ENCODE peak calls at places on chromosomes 7 and 10, in eight cellular contexts. V, C, Y, R, M, E, U and L are unnamed samples.

GRCh38 chr7:105877736-105878135 is 1.3 kb upstream of the ATXN7L1 start:
- DNase-seq in V (no peak), C (no peak), Y (no peak), R (no peak), M (no peak), E (no peak), U (peak), L (no peak)

GRCh38 chr7:115099906-115100305 is 178.0 kb downstream of the MDFIC start:
- DNase-seq in V (peak), C (peak), Y (no peak), R (no peak), M (no peak), E (no peak), U (peak), L (no peak)

GRCh38 chr10:31770307-31770902 is 158.2 kb downstream of the ARHGAP12 start:
- DNase-seq in V (peak), C (no peak), Y (peak), R (no peak), M (peak), E (no peak), U (no peak), L (peak)

GRCh38 chr10:44801383-44802327 is 109.5 kb upstream of the TMEM72 start:
- DNase-seq in V (peak), C (peak), Y (peak), R (no peak), M (no peak), E (no peak), U (peak), L (peak)

GRCh38 chr10:81920213-81920829 is 45.3 kb downstream of the NRG3 start:
- DNase-seq in V (no peak), C (peak), Y (no peak), R (no peak), M (no peak), E (no peak), U (no peak), L (no peak)

GRCh38 chr10:93591065-93591808 is 9.8 kb downstream of the RBP4 start:
- DNase-seq in V (no peak), C (no peak), Y (peak), R (no peak), M (no peak), E (no peak), U (no peak), L (peak)

GRCh38 chr10:59064759-59065498 is 111.5 kb upstream of the PHYHIPL start:
- DNase-seq in V (no peak), C (no peak), Y (no peak), R (no peak), M (no peak), E (no peak), U (no peak), L (no peak)

GRCh38 chr7:49866076-49866735 is 92.8 kb downstream of the VWC2 start:
- DNase-seq in V (no peak), C (no peak), Y (no peak), R (no peak), M (no peak), E (no peak), U (no peak), L (no peak)

GRCh38 chr10:69333205-69333604 is 54.9 kb downstream of the HK1 start:
- DNase-seq in V (no peak), C (no peak), Y (peak), R (no peak), M (no peak), E (no peak), U (peak), L (no peak)

GRCh38 chr7:39952791-39953190 is 2.7 kb downstream of the CDK13 start:
- DNase-seq in V (no peak), C (no peak), Y (no peak), R (no peak), M (no peak), E (no peak), U (no peak), L (no peak)

GRCh38 chr10:48935141-48935540 is 4.5 kb downstream of the LRRC18 start:
- DNase-seq in V (no peak), C (peak), Y (no peak), R (no peak), M (no peak), E (no peak), U (peak), L (no peak)

GRCh38 chr10:58791137-58791536 is 278.5 kb downstream of the BICC1 start:
- DNase-seq in V (no peak), C (no peak), Y (no peak), R (no peak), M (no peak), E (no peak), U (peak), L (no peak)

GRCh38 chr10:104128214-104128613 is 6.2 kb downstream of the SFR1 start:
- DNase-seq in V (no peak), C (peak), Y (no peak), R (no peak), M (no peak), E (no peak), U (no peak), L (no peak)

GRCh38 chr7:132419538-132419937 is 156.7 kb downstream of the PLXNA4 start:
- DNase-seq in V (peak), C (no peak), Y (no peak), R (no peak), M (no peak), E (no peak), U (no peak), L (no peak)

GRCh38 chr10:132356621-132357195 is 24.7 kb downstream of the LRRC27 start:
- DNase-seq in V (no peak), C (no peak), Y (no peak), R (no peak), M (no peak), E (no peak), U (no peak), L (no peak)

GRCh38 chr7:28586736-28587135 is 174.4 kb downstream of the CREB5 start:
- DNase-seq in V (no peak), C (no peak), Y (no peak), R (no peak), M (no peak), E (no peak), U (no peak), L (no peak)

GRCh38 chr7:129657363-129657762 is 45.8 kb downstream of the NRF1 start:
- DNase-seq in V (no peak), C (peak), Y (no peak), R (no peak), M (no peak), E (no peak), U (no peak), L (no peak)

GRCh38 chr10:7315906-7316305 is 94.9 kb downstream of the SFMBT2 start:
- DNase-seq in V (no peak), C (no peak), Y (no peak), R (no peak), M (no peak), E (no peak), U (no peak), L (no peak)

GRCh38 chr10:70997236-70997635 is 108.9 kb upstream of the PCBD1 start:
- DNase-seq in V (no peak), C (no peak), Y (no peak), R (no peak), M (no peak), E (no peak), U (no peak), L (no peak)

GRCh38 chr7:77409005-77409738 is 7.0 kb downstream of the GSAP start:
- DNase-seq in V (no peak), C (peak), Y (no peak), R (no peak), M (no peak), E (no peak), U (peak), L (no peak)

GRCh38 chr10:104580321-104580720 is 60.8 kb upstream of the SORCS3 start:
- DNase-seq in V (no peak), C (peak), Y (no peak), R (no peak), M (no peak), E (no peak), U (peak), L (no peak)

GRCh38 chr7:73895626-73896025 is 34.7 kb downstream of the TMEM270 start:
- DNase-seq in V (no peak), C (no peak), Y (no peak), R (no peak), M (no peak), E (no peak), U (no peak), L (no peak)

GRCh38 chr7:74187915-74188675 is 13.9 kb downstream of the EIF4H start:
- DNase-seq in V (no peak), C (peak), Y (no peak), R (no peak), M (no peak), E (no peak), U (peak), L (no peak)

GRCh38 chr10:61836888-61837747 is 64.4 kb upstream of the ARID5B start:
- DNase-seq in V (peak), C (peak), Y (no peak), R (no peak), M (no peak), E (no peak), U (peak), L (no peak)

GRCh38 chr7:101846800-101847538 is 29.5 kb downstream of the CUX1 start:
- DNase-seq in V (no peak), C (no peak), Y (no peak), R (no peak), M (no peak), E (no peak), U (no peak), L (no peak)

GRCh38 chr7:114791771-114792170 is 130.1 kb upstream of the MDFIC start:
- DNase-seq in V (peak), C (no peak), Y (no peak), R (no peak), M (no peak), E (no peak), U (no peak), L (no peak)

GRCh38 chr7:121163699-121164098 is 165.1 kb upstream of the WNT16 start:
- DNase-seq in V (no peak), C (no peak), Y (no peak), R (no peak), M (no peak), E (no peak), U (no peak), L (no peak)